ENCODE peak calls at places on chromosome 14, in ten cellular contexts. Z, O, X, Q, H, T, W, N, S and R are unnamed samples.

GRCh38 chr14:94135476-94135875 is 6.1 kb upstream of the IFI27L2 start:
- DNase-seq in N (no peak), X (no peak), W (no peak), Q (no peak), S (no peak), Z (no peak), H (no peak), O (no peak), T (peak; percentile 23), R (no peak)

GRCh38 chr14:45610303-45610702 is 357.3 kb upstream of the MIS18BP1 start:
- DNase-seq in Z (peak; percentile 4), Q (no peak), T (no peak), S (peak; percentile 1), X (no peak), N (no peak), W (no peak), O (no peak), H (no peak), R (no peak)

GRCh38 chr14:33184587-33184986 is 245.9 kb downstream of the NPAS3 start:
- DNase-seq in S (peak; percentile 32), T (no peak), W (no peak), Z (peak; percentile 14), H (peak; percentile 5), X (no peak), N (no peak), Q (no peak), O (no peak), R (no peak)

GRCh38 chr14:92586001-92586947 is 72.7 kb downstream of the RIN3 start:
- DNase-seq in O (no peak), N (peak; percentile 78), S (no peak), T (no peak), W (no peak), X (peak; percentile 64), Q (peak; percentile 38), H (peak; percentile 57), Z (peak; percentile 78), R (peak; percentile 85)

GRCh38 chr14:102540310-102541028 is 30.9 kb upstream of the ANKRD9 start:
- DNase-seq in H (no peak), O (no peak), Z (no peak), Q (no peak), N (no peak), T (no peak), S (peak; percentile 91), X (no peak), W (no peak), R (no peak)

GRCh38 chr14:101519090-101519489 is 42.2 kb upstream of the DIO3 start:
- DNase-seq in Z (no peak), T (peak; percentile 67), O (no peak), S (no peak), H (no peak), N (no peak), W (no peak), Q (no peak), X (no peak), R (no peak)

GRCh38 chr14:67964391-67964812 is 144.8 kb downstream of the RAD51B start:
- DNase-seq in W (no peak), S (no peak), H (peak; percentile 74), Z (no peak), N (no peak), T (no peak), O (no peak), X (no peak), Q (no peak), R (no peak)

GRCh38 chr14:94542111-94542810 is 19.0 kb upstream of the SERPINA4 start:
- DNase-seq in H (no peak), N (no peak), S (no peak), Z (peak; percentile 26), O (no peak), T (peak; percentile 34), Q (no peak), W (no peak), X (peak; percentile 23), R (no peak)

GRCh38 chr14:21090940-21091663 is 7.4 kb downstream of the ZNF219 start:
- DNase-seq in N (no peak), H (no peak), S (no peak), W (no peak), Q (peak; percentile 5), X (no peak), O (no peak), T (no peak), Z (no peak), R (peak; percentile 47)

GRCh38 chr14:86723254-86723624 is 1193.3 kb downstream of the FLRT2 start:
- DNase-seq in N (no peak), H (no peak), X (no peak), Q (no peak), Z (no peak), O (no peak), S (no peak), W (no peak), T (no peak), R (no peak)

GRCh38 chr14:74459289-74459946 is 33.4 kb upstream of the SYNDIG1L start:
- DNase-seq in H (peak; percentile 9), O (no peak), T (peak; percentile 57), Q (no peak), Z (peak; percentile 49), S (peak; percentile 36), W (no peak), X (peak; percentile 68), N (no peak), R (no peak)

GRCh38 chr14:53192023-53192422 is 38.9 kb upstream of the DDHD1 start:
- DNase-seq in X (no peak), Q (no peak), H (no peak), W (no peak), S (no peak), N (no peak), Z (no peak), T (no peak), O (no peak), R (no peak)
- H3K9me3 ChIP-seq in X (no peaks in the 10 kb centered on the region), Q (no peaks in the 10 kb centered on the region), H (no peaks in the 10 kb centered on the region), W (no peaks in the 10 kb centered on the region), S (no peaks in the 10 kb centered on the region), N (no peaks in the 10 kb centered on the region), Z (no peaks in the 10 kb centered on the region), T (no peaks in the 10 kb centered on the region), O (no peaks in the 10 kb centered on the region), R (no peaks in the 10 kb centered on the region)

GRCh38 chr14:22280497-22281321 is 308.3 kb downstream of the DAD1 start:
- DNase-seq in O (no peak), N (no peak), Z (no peak), H (no peak), W (no peak), Q (no peak), S (no peak), X (no peak), T (no peak), R (no peak)

GRCh38 chr14:22285991-22286390 is 303.0 kb downstream of the DAD1 start:
- DNase-seq in W (no peak), Z (no peak), S (no peak), N (no peak), O (no peak), H (no peak), X (no peak), Q (no peak), T (no peak), R (no peak)

GRCh38 chr14:22281322-22281977 is 307.6 kb downstream of the DAD1 start:
- DNase-seq in Q (no peak), N (no peak), S (no peak), O (no peak), T (no peak), X (peak; percentile 58), W (no peak), Z (no peak), H (no peak), R (no peak)

GRCh38 chr14:22282429-22282828 is 306.6 kb downstream of the DAD1 start:
- DNase-seq in S (no peak), H (no peak), W (no peak), N (no peak), X (no peak), O (no peak), Q (no peak), Z (no peak), T (no peak), R (no peak)

DNA sequence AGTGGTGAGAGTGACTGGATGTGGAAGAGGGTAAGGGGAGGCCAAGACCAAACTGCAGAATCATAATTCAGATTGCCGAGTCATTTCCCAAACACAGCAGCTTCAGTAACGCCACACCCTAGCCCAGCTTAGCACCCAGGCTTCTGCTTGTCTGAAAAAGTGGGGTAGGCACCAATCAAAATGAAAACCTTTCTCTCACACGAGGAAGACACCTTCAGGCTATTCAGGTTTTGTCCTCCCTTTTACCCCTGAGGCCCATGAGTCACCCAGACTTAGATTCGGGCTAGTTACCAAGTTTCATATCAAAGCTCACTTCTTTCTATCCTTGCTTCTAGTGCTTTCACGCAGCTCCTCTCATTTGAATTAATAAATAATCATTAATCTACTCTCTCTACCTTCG is 306.0 kb downstream of the DAD1 start:
- DNase-seq in T (no peak), Q (no peak), Z (no peak), H (no peak), S (no peak), O (no peak), X (no peak), W (no peak), N (no peak), R (no peak)
- H3K4me3 ChIP-seq in T (no peak overlapping the region), Q (no peak overlapping the region), Z (no peak overlapping the region), H (no peak overlapping the region), S (no peak overlapping the region), O (no peak overlapping the region), X (no peak overlapping the region), W (no peak overlapping the region), N (no peak overlapping the region), R (no peak overlapping the region)

DNA sequence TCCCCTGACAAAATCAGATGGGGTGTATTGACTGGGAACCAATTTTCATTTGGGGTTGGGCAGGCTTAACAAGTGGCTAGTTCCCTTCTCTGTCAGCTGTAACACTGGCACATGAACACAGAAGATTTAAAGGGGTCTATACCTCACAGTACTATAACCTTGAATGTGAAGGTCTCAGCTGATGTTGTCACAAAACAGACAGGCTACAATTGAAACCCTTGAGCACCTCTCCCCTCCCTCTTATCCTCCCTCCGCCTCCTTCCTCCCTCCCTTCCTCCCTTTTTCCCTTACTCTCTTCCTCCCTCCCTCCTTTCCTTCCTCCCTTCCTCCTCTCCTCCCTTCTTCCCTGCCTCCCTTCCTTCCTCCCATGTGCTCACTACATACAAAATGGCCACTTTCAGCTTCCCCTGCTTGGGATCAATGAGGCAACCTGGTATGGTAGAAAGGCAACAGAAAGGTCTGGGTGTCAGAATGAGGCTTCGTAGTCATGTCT is 262.4 kb downstream of the TTC6 start:
- DNase-seq in W (no peak), Z (no peak), Q (no peak), H (no peak), T (no peak), O (no peak), N (no peak), S (no peak), X (no peak), R (no peak)
- H3K27me3 ChIP-seq in W (no peaks in the 10 kb centered on the region), Z (peaks cover 2% of the 10 kb centered on the region), Q (no peaks in the 10 kb centered on the region), H (no peaks in the 10 kb centered on the region), T (no peaks in the 10 kb centered on the region), O (no peaks in the 10 kb centered on the region), N (no peaks in the 10 kb centered on the region), S (no peaks in the 10 kb centered on the region), X (no peaks in the 10 kb centered on the region), R (peaks cover 2% of the 10 kb centered on the region)

GRCh38 chr14:106586098-106586704 is 1059.8 kb downstream of the TMEM121 start:
- DNase-seq in T (no peak), S (peak; percentile 64), X (no peak), Z (no peak), O (no peak), H (peak; percentile 35), W (no peak), N (peak; percentile 38), Q (no peak), R (no peak)

DNA sequence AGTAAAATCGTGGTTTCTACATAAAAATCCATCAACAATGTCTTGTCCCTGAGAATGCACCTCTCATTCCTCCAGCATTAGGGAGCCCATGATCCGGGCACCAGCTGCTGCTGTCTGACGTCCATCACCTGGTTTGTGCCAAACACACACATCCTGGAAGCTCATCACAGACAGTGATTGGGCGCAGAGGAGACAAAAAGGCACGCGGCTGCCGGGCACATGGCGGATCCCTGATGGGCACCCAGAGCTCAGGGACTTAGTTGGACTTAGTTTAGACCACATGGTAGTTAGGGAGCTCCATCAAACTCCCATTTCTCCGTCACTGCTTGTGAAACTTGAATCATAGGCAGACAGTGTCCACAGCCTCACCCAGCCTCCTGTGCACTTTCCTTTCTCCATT is 1059.3 kb downstream of the TMEM121 start:
- DNase-seq in Q (no peak), S (no peak), X (no peak), Z (no peak), O (no peak), W (no peak), T (no peak), H (no peak), N (no peak), R (no peak)
- H3K9me3 ChIP-seq in Q (no peaks in the 10 kb centered on the region), S (no peaks in the 10 kb centered on the region), X (no peaks in the 10 kb centered on the region), Z (peaks cover 8% of the 10 kb centered on the region), O (no peaks in the 10 kb centered on the region), W (no peaks in the 10 kb centered on the region), T (no peaks in the 10 kb centered on the region), H (no peaks in the 10 kb centered on the region), N (no peaks in the 10 kb centered on the region), R (no peaks in the 10 kb centered on the region)